ENCODE peak calls at places on chromosomes 3 and 15, in four cellular contexts. Q is kidney, D is cardiac muscle cell, K is endothelial cell. I is an unnamed sample.

GRCh38 chr3:139537325-139537724 is 2.2 kb downstream of the RBP1 start:
- DNase-seq in Q (no peak), D (no peak), K (no peak), I (no peak)

GRCh38 chr3:118817748-118818165 is 216.9 kb downstream of the IGSF11 start:
- DNase-seq in K (peak), Q (no peak), D (peak), I (no peak)

GRCh38 chr3:32443471-32443870 is 51.8 kb downstream of the CMTM7 start:
- DNase-seq in K (no peak), D (no peak), Q (no peak), I (no peak)

GRCh38 chr3:144301863-144302262 is 330.2 kb downstream of the DIPK2A start:
- DNase-seq in Q (no peak), K (no peak), D (no peak), I (no peak)

GRCh38 chr3:184688251-184688851 is 23.5 kb downstream of the MAGEF1 start:
- DNase-seq in D (no peak), Q (no peak), K (no peak), I (no peak)

GRCh38 chr15:98903377-98904018 is 104.1 kb downstream of the PGPEP1L start:
- DNase-seq in D (no peak), Q (no peak), K (no peak), I (no peak)

GRCh38 chr3:131608741-131609140 is 106.0 kb upstream of the MRPL3 start:
- DNase-seq in Q (no peak), D (no peak), K (no peak), I (no peak)

GRCh38 chr3:185807455-185808068 is 17.3 kb downstream of the IGF2BP2 start:
- DNase-seq in Q (no peak), D (no peak), K (no peak), I (no peak)

GRCh38 chr3:36740822-36741221 is 23.5 kb downstream of the DCLK3 start:
- DNase-seq in Q (no peak), D (no peak), K (no peak), I (no peak)

GRCh38 chr3:151362798-151363197 is 21.8 kb downstream of the P2RY12 start:
- DNase-seq in K (no peak), Q (no peak), D (no peak), I (no peak)

GRCh38 chr3:44418549-44418948 is 58.9 kb downstream of the ZNF445 start:
- DNase-seq in Q (no peak), D (no peak), K (peak), I (no peak)

GRCh38 chr3:8550619-8551018 is 49.0 kb downstream of the LMCD1 start:
- DNase-seq in D (no peak), K (no peak), Q (no peak), I (no peak)

GRCh38 chr3:32544894-32545293 is 25.8 kb downstream of the DYNC1LI1 start:
- DNase-seq in Q (no peak), D (no peak), K (no peak), I (no peak)

GRCh38 chr3:56691165-56692000 is 8.3 kb upstream of the TASOR start:
- DNase-seq in D (no peak), K (no peak), Q (no peak), I (no peak)

GRCh38 chr15:78155355-78155939 is 6.3 kb downstream of the IDH3A start:
- DNase-seq in D (no peak), Q (no peak), K (no peak), I (no peak)

GRCh38 chr3:139619484-139619883 is 58.3 kb downstream of the NMNAT3 start:
- DNase-seq in K (no peak), Q (no peak), D (no peak), I (no peak)

GRCh38 chr15:100284701-100285100 is 57.1 kb downstream of the ADAMTS17 start:
- DNase-seq in D (no peak), Q (no peak), K (no peak), I (no peak)

GRCh38 chr15:67915374-67916050 is 75.7 kb upstream of the RNU6-1 start:
- DNase-seq in D (peak), Q (peak), K (no peak), I (no peak)

GRCh38 chr3:126473292-126474168 is 2.2 kb downstream of the ZXDC start:
- DNase-seq in Q (peak), K (no peak), D (no peak), I (no peak)

DNA sequence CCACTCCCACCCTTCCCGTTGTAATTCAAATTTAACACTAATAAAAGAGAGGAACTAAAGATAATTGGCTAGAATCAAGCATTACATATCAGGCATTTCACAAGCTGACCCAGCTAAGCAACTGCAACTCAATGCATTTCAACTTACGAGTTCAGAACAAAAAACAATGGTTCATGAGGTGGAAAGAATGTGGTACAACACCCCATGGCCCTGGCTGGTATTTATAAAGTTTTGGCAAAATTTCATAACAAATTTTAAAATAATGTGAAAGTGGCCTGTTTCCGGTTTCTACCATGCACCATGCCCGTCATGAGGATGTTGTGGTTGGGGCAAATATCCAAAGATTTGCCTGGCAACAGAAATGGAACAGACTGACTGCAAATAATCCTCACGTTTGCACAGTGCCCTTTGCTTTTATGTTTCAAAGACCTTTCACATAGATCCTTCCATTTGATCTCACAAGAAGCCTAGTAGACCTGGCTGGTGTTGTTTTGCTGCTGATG is 455.3 kb upstream of the NR2F2 start:
- DNase-seq in D (no peak), K (no peak), Q (no peak), I (no peak)
- TF ChIP-seq CTCF in D (peak), K (no peak), Q (no peak), I (peak)

DNA sequence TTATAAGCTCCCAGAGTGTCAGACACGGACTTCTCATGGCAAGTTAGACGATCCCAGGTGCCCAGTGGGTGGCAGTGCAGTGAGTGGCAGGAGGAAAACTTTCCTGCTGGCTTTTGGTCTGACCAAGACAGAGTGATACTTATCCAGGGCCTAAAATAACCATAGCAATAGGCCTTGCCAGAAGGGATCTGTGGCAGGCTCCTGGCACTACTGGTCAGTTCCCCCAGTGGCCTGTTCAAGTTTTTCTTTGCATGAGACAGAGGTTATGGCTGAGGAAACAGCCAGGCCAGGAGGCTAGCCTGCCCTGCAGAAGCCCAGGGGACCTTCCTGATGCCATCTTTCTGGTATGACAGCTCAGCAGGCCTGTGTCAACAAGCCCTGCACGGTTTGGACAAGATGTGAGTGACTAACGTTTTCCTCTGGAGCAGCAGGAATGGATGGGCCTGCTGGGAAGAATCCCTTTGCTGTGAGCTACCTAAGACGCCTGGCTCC is 17.9 kb downstream of the SCG5 start:
- DNase-seq in D (no peak), K (no peak), Q (no peak), I (no peak)
- TF ChIP-seq CTCF in D (no peak), K (no peak), Q (no peak), I (no peak)

DNA sequence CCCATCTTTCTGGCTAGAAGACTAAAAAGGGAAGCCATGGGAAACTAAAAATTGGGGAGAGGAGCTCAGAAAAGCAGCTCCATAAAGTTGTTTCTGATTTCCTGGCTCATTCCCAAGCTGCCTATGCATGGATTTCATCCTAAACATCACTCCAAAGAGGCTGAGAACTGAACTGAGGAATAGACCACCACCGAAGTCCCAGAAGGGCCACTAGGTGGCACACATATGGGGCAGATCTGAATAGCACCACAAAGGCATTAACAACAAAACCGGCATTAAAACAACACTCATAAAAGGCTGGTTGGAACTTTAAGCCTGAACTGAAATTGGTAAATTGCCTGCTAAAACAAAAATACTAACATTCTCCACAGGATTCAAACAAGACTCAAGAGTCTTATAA is 106.3 kb downstream of the PLD1 start:
- DNase-seq in D (no peak), K (no peak), Q (no peak), I (no peak)
- TF ChIP-seq CTCF in D (peak), K (peak), Q (peak), I (peak)

GRCh38 chr15:41691471-41691870 is 31.3 kb downstream of the MGA start:
- DNase-seq in Q (no peak), K (no peak), D (no peak), I (no peak)

GRCh38 chr15:41693757-41694156 is 33.6 kb downstream of the MGA start:
- DNase-seq in D (no peak), K (no peak), Q (no peak), I (no peak)

GRCh38 chr15:41692049-41692448 is 31.8 kb downstream of the MGA start:
- DNase-seq in D (peak), K (no peak), Q (no peak), I (no peak)

GRCh38 chr15:41698779-41699178 is 38.6 kb downstream of the MGA start:
- DNase-seq in K (no peak), Q (no peak), D (no peak), I (no peak)

GRCh38 chr15:41695750-41696436 is 35.7 kb downstream of the MGA start:
- DNase-seq in Q (no peak), K (peak), D (peak), I (no peak)
- TF ChIP-seq CTCF in Q (no peak), K (no peak), D (peak), I (peak)

I was measured in type B pancreatic cell.